ENCODE peak calls at places on chromosomes 3 and 15, in six cellular contexts. H, W, P, U, L and K are unnamed samples.

GRCh38 chr15:23067416-23067815 is 28.0 kb upstream of the TUBGCP5 start:
- DNase-seq in H (no peak), W (no peak), P (no peak), U (no peak), L (no peak), K (no peak)

GRCh38 chr15:29613951-29614382 is 208.3 kb downstream of the TJP1 start:
- DNase-seq in H (no peak), W (peak), P (no peak), U (no peak), L (no peak), K (no peak)

GRCh38 chr3:172107403-172107802 is 68.0 kb downstream of the FNDC3B start:
- DNase-seq in H (peak), W (no peak), P (no peak), U (no peak), L (peak), K (no peak)

GRCh38 chr3:183265157-183265642 is 12.1 kb downstream of the B3GNT5 start:
- DNase-seq in H (no peak), W (peak), P (no peak), U (peak), L (no peak), K (peak)

GRCh38 chr15:46589088-46589487 is 954.3 kb downstream of the SQOR start:
- DNase-seq in H (no peak), W (peak), P (no peak), U (no peak), L (no peak), K (no peak)

GRCh38 chr3:32821686-32822296 is 4.0 kb downstream of the TRIM71 start:
- DNase-seq in H (no peak), W (peak), P (no peak), U (peak), L (no peak), K (no peak)

GRCh38 chr3:158552124-158552523 is 18.9 kb upstream of the MLF1 start:
- DNase-seq in H (no peak), W (no peak), P (no peak), U (no peak), L (no peak), K (no peak)

GRCh38 chr3:184234224-184234623 is 4.8 kb downstream of the VWA5B2 start:
- DNase-seq in H (no peak), W (peak), P (no peak), U (no peak), L (no peak), K (no peak)

GRCh38 chr3:54014067-54014466 is 108.3 kb upstream of the CACNA2D3 start:
- DNase-seq in H (no peak), W (no peak), P (no peak), U (no peak), L (no peak), K (no peak)

GRCh38 chr3:9314796-9315195 is 48.1 kb upstream of the THUMPD3 start:
- DNase-seq in H (no peak), W (no peak), P (no peak), U (no peak), L (no peak), K (no peak)

GRCh38 chr3:87867001-87867400 is 191.8 kb downstream of the CGGBP1 start:
- DNase-seq in H (no peak), W (no peak), P (no peak), U (no peak), L (no peak), K (no peak)